ENCODE peak calls at places on chromosome 20, in ten cellular contexts. Z, G, I, D, C, A, T, N, Q and S are unnamed samples.

GRCh38 chr20:4260102-4260501 is 244.7 kb upstream of the RNF24 start:
- DNase-seq in Z (no peak), G (no peak), I (no peak), D (no peak), C (no peak), A (no peak), T (no peak), N (no peak), Q (no peak), S (no peak)

GRCh38 chr20:63641146-63641791 is 12.0 kb downstream of the STMN3 start:
- DNase-seq in Z (peak), G (no peak), I (peak), D (no peak), C (peak), A (no peak), T (no peak), N (no peak), Q (no peak), S (no peak)

GRCh38 chr20:64143018-64143801 is 21.0 kb upstream of the MYT1 start:
- DNase-seq in Z (peak), G (no peak), I (no peak), D (no peak), C (no peak), A (no peak), T (no peak), N (no peak), Q (no peak), S (no peak)

GRCh38 chr20:61902213-61902869 is 163.3 kb downstream of the TAF4 start:
- DNase-seq in Z (peak), G (no peak), I (no peak), D (no peak), C (no peak), A (no peak), T (no peak), N (no peak), Q (no peak), S (no peak)

GRCh38 chr20:44544178-44544719 is 22.4 kb upstream of the SERINC3 start:
- DNase-seq in Z (no peak), G (no peak), I (no peak), D (no peak), C (no peak), A (no peak), T (no peak), N (no peak), Q (no peak), S (no peak)

GRCh38 chr20:45470262-45470931 is 844 bp downstream of the WFDC2 start:
- DNase-seq in Z (no peak), G (no peak), I (no peak), D (peak), C (peak), A (no peak), T (no peak), N (no peak), Q (no peak), S (peak)

GRCh38 chr20:16709017-16709416 is 20.8 kb upstream of the SNRPB2 start:
- DNase-seq in Z (no peak), G (no peak), I (no peak), D (no peak), C (no peak), A (no peak), T (no peak), N (no peak), Q (no peak), S (no peak)

GRCh38 chr20:52104546-52105044 is 87.0 kb downstream of the ZFP64 start:
- DNase-seq in Z (no peak), G (peak), I (no peak), D (peak), C (peak), A (no peak), T (no peak), N (no peak), Q (no peak), S (peak)

GRCh38 chr20:59078231-59078630 is 35.6 kb upstream of the PRELID3B start:
- DNase-seq in Z (no peak), G (no peak), I (peak), D (no peak), C (no peak), A (no peak), T (no peak), N (no peak), Q (no peak), S (no peak)

GRCh38 chr20:59081036-59081435 is 38.5 kb upstream of the PRELID3B start:
- DNase-seq in Z (no peak), G (no peak), I (no peak), D (no peak), C (no peak), A (no peak), T (no peak), N (no peak), Q (no peak), S (no peak)

GRCh38 chr20:59082981-59083380 is 40.4 kb upstream of the PRELID3B start:
- DNase-seq in Z (no peak), G (peak), I (peak), D (no peak), C (peak), A (peak), T (no peak), N (no peak), Q (no peak), S (no peak)

GRCh38 chr20:59084041-59084841 is 41.7 kb upstream of the PRELID3B start:
- DNase-seq in Z (no peak), G (no peak), I (no peak), D (no peak), C (no peak), A (no peak), T (no peak), N (no peak), Q (no peak), S (no peak)

DNA sequence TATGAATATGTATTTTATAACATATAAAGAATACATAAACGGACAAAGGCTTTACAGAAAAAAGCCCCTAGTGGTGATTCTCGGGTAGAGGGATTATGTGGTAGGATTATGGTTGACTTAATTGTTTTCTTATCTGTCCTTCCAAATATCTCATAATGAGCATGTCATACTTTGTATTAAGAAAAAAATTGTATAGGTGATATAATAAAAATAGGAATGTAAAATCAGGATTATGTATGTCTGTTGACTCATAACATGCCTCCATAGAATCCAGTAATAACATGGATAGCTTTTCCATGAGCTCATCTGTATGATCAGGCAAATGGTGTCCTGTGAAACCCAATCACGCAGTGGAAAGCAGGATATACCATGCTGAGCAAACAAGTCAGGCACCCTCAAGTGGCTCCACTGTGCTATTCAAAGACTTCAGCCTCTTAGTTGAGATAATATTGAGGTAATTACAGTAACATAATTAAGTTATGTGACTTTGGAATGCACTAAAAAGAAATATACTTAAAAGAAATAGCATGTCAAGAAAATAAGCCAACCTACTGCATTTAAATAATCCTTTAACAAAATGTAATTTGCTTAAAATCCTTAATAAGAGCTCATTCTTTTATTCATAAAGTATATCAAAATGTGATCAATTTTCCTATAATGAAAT is 39.6 kb upstream of the PRELID3B start:
- DNase-seq in Z (no peak), G (peak), I (peak), D (no peak), C (peak), A (peak), T (no peak), N (no peak), Q (no peak), S (no peak)
- TF ChIP-seq CTCF in Z (peak), G (peak), I (peak), D (peak), C (peak), A (peak), T (peak), N (peak), Q (no peak), S (peak)

DNA sequence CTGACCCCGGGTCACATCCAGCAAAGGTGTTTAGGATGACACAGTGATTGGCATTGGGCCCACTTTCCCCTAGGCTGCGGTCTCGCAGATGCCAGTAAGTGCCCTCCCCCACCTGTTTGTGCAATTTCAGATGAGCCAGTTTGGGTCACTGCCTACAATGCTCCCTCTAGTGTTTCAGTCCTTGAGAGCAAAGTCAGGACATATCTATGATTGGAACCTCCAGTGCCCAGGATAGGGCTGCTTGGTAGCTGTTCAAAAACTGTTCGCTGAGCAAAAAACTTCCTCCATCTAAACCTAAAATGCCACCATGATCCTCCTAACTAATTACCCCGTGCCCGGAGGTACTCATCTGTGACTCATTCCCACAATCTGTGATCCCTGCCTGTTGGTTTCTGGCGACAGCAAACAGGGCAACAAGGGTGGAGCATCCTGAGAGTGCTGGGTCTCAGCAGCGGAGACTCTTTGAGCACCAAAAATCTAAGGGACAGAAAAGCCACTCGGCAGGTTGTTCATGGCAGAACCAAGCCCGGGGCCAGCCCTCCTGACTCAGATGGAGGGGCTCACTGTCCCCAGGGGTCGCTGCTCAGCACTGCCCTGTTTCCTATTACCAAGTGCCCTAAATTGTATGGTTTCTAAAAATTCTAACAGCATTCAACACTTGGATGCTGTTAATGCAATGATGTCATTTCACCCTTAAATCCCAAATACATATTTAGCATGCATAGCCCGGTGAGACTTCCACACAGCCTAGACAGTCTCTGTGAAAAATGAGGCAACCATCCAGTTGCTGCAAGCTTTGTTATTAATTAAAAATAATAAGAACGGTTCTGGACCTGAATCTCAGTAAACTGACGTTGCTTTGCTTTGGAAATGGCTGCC is 5.0 kb downstream of the VSX1 start:
- DNase-seq in Z (no peak), G (peak), I (peak), D (no peak), C (no peak), A (no peak), T (no peak), N (peak), Q (no peak), S (no peak)
- TF ChIP-seq CTCF in Z (no peak), G (peak), I (peak), D (no peak), C (peak), A (no peak), T (peak), N (peak), Q (no peak), S (no peak)

GRCh38 chr20:6122873-6123649 is at the start of gene FERMT1:
- DNase-seq in Z (no peak), G (peak), I (peak), D (peak), C (peak), A (peak), T (peak), N (peak), Q (no peak), S (peak)
- TF ChIP-seq CTCF in Z (no peak), G (peak), I (peak), D (no peak), C (no peak), A (peak), T (peak), N (peak), Q (no peak), S (no peak)

GRCh38 chr20:47195573-47195972 is 160.9 kb downstream of the ZMYND8 start:
- DNase-seq in Z (no peak), G (no peak), I (no peak), D (no peak), C (no peak), A (no peak), T (no peak), N (no peak), Q (no peak), S (no peak)

GRCh38 chr20:47196091-47197081 is 160.1 kb downstream of the ZMYND8 start:
- DNase-seq in Z (peak), G (peak), I (peak), D (peak), C (peak), A (peak), T (no peak), N (peak), Q (peak), S (peak)

GRCh38 chr20:47201074-47201730 is 155.3 kb downstream of the ZMYND8 start:
- DNase-seq in Z (peak), G (no peak), I (no peak), D (no peak), C (no peak), A (no peak), T (no peak), N (no peak), Q (no peak), S (no peak)

GRCh38 chr20:47198996-47199552 is 157.4 kb downstream of the ZMYND8 start:
- DNase-seq in Z (no peak), G (no peak), I (no peak), D (no peak), C (no peak), A (no peak), T (no peak), N (no peak), Q (no peak), S (no peak)

GRCh38 chr20:47198254-47198671 is 158.2 kb downstream of the ZMYND8 start:
- DNase-seq in Z (no peak), G (peak), I (peak), D (no peak), C (peak), A (no peak), T (no peak), N (no peak), Q (no peak), S (no peak)
- TF ChIP-seq CTCF in Z (no peak), G (no peak), I (no peak), D (no peak), C (no peak), A (no peak), T (no peak), N (no peak), Q (no peak), S (no peak)